ENCODE peak calls at places on chromosome 17, in four cellular contexts. One of them, this sample, is unnamed.

GRCh38 chr17:47072881-47073280 is 93.8 kb upstream of the RPRML start:
- DNase-seq in mesenchymal stem cell: peak; percentile 3
- DNase-seq in neuronal stem cell: no peak
- DNase-seq in H9: no peak
- DNase-seq in this sample: peak; percentile 33

GRCh38 chr17:33242725-33243124 is 50.4 kb downstream of the ASIC2 start:
- DNase-seq in neuronal stem cell: no peak
- DNase-seq in mesenchymal stem cell: no peak
- DNase-seq in H9: no peak
- DNase-seq in this sample: no peak

GRCh38 chr17:9696279-9697044 is 51.1 kb downstream of the USP43 start:
- DNase-seq in mesenchymal stem cell: no peak
- DNase-seq in H9: peak; percentile 50
- DNase-seq in neuronal stem cell: no peak
- DNase-seq in this sample: no peak

GRCh38 chr17:386145-386876 is 33.7 kb upstream of the RPH3AL start:
- DNase-seq in neuronal stem cell: peak; percentile 77
- DNase-seq in H9: peak; percentile 86
- DNase-seq in mesenchymal stem cell: peak; percentile 46
- DNase-seq in this sample: no peak

GRCh38 chr17:8484465-8484864 is 48.8 kb downstream of the NDEL1 start:
- DNase-seq in mesenchymal stem cell: no peak
- DNase-seq in neuronal stem cell: no peak
- DNase-seq in H9: no peak
- DNase-seq in this sample: no peak

GRCh38 chr17:31918701-31919128 is 17.2 kb upstream of the UTP6 start:
- DNase-seq in mesenchymal stem cell: no peak
- DNase-seq in H9: no peak
- DNase-seq in neuronal stem cell: no peak
- DNase-seq in this sample: peak; percentile 28

GRCh38 chr17:18187226-18187625 is 3.6 kb downstream of the ALKBH5 start:
- DNase-seq in H9: no peak
- DNase-seq in neuronal stem cell: no peak
- DNase-seq in mesenchymal stem cell: no peak
- DNase-seq in this sample: no peak

GRCh38 chr17:32483451-32484019 is 3.3 kb upstream of the CDK5R1 start:
- DNase-seq in neuronal stem cell: peak; percentile 62
- DNase-seq in H9: peak; percentile 92
- DNase-seq in mesenchymal stem cell: peak; percentile 74
- DNase-seq in this sample: peak; percentile 61

GRCh38 chr17:28279411-28279810 is 39.6 kb upstream of the TMEM97 start:
- DNase-seq in H9: no peak
- DNase-seq in neuronal stem cell: no peak
- DNase-seq in mesenchymal stem cell: peak; percentile 11
- DNase-seq in this sample: peak; percentile 26

GRCh38 chr17:38706625-38707298 is 1.7 kb downstream of the MLLT6 start:
- DNase-seq in mesenchymal stem cell: peak; percentile 27
- DNase-seq in H9: no peak
- DNase-seq in neuronal stem cell: no peak
- DNase-seq in this sample: no peak

GRCh38 chr17:40518401-40519088 is 17.1 kb upstream of the TNS4 start:
- DNase-seq in neuronal stem cell: no peak
- DNase-seq in mesenchymal stem cell: no peak
- DNase-seq in H9: peak; percentile 73
- DNase-seq in this sample: no peak

GRCh38 chr17:34269969-34270368 is at the start of gene CCL7:
- DNase-seq in neuronal stem cell: no peak
- DNase-seq in mesenchymal stem cell: peak; percentile 60
- DNase-seq in H9: no peak
- DNase-seq in this sample: peak; percentile 36

GRCh38 chr17:30788918-30789317 is 35.6 kb downstream of the CRLF3 start:
- DNase-seq in neuronal stem cell: no peak
- DNase-seq in H9: no peak
- DNase-seq in mesenchymal stem cell: no peak
- DNase-seq in this sample: peak; percentile 41

GRCh38 chr17:43665038-43665386 is 3.3 kb upstream of the MEOX1 start:
- DNase-seq in neuronal stem cell: no peak
- DNase-seq in mesenchymal stem cell: no peak
- DNase-seq in H9: no peak
- DNase-seq in this sample: no peak

GRCh38 chr17:43169561-43170139 is 1.4 kb upstream of the NBR1 start:
- DNase-seq in mesenchymal stem cell: peak; percentile 82
- DNase-seq in H9: peak; percentile 54
- DNase-seq in neuronal stem cell: peak; percentile 20
- DNase-seq in this sample: peak; percentile 26

GRCh38 chr17:43779145-43780125 is 658 bp upstream of the DUSP3 start:
- DNase-seq in mesenchymal stem cell: peak; percentile 62
- DNase-seq in neuronal stem cell: peak; percentile 48
- DNase-seq in H9: peak; percentile 66
- DNase-seq in this sample: peak; percentile 25

GRCh38 chr17:43542854-43543253 is 3.3 kb downstream of the ETV4 start:
- DNase-seq in H9: no peak
- DNase-seq in neuronal stem cell: no peak
- DNase-seq in mesenchymal stem cell: no peak
- DNase-seq in this sample: no peak

GRCh38 chr17:58245428-58246103 is 7.2 kb downstream of the LPO start:
- DNase-seq in H9: no peak
- DNase-seq in neuronal stem cell: no peak
- DNase-seq in mesenchymal stem cell: no peak
- DNase-seq in this sample: peak; percentile 11

GRCh38 chr17:17179371-17179827 is 26.7 kb downstream of the PLD6 start:
- DNase-seq in mesenchymal stem cell: no peak
- DNase-seq in H9: no peak
- DNase-seq in neuronal stem cell: no peak
- DNase-seq in this sample: peak; percentile 31

GRCh38 chr17:61426482-61427304 is 25.5 kb upstream of the TBX4 start:
- DNase-seq in mesenchymal stem cell: no peak
- DNase-seq in neuronal stem cell: no peak
- DNase-seq in H9: no peak
- DNase-seq in this sample: peak; percentile 79

GRCh38 chr17:82267575-82268379 is 5.7 kb downstream of the CSNK1D start:
- DNase-seq in neuronal stem cell: no peak
- DNase-seq in mesenchymal stem cell: peak; percentile 98
- DNase-seq in H9: no peak
- DNase-seq in this sample: peak; percentile 96

GRCh38 chr17:79842656-79843474 is 3.6 kb upstream of the CBX4 start:
- DNase-seq in mesenchymal stem cell: peak; percentile 59
- DNase-seq in neuronal stem cell: no peak
- DNase-seq in H9: no peak
- DNase-seq in this sample: no peak

GRCh38 chr17:79982986-79983385 is 52.7 kb downstream of the TBC1D16 start:
- DNase-seq in neuronal stem cell: no peak
- DNase-seq in mesenchymal stem cell: no peak
- DNase-seq in H9: peak; percentile 25
- DNase-seq in this sample: no peak

GRCh38 chr17:31517524-31517923 is 126.0 kb downstream of the RAB11FIP4 start:
- DNase-seq in mesenchymal stem cell: no peak
- DNase-seq in H9: peak; percentile 82
- DNase-seq in neuronal stem cell: no peak
- DNase-seq in this sample: no peak

GRCh38 chr17:74449773-74450172 is 16.7 kb upstream of the CD300A start:
- DNase-seq in neuronal stem cell: no peak
- DNase-seq in H9: no peak
- DNase-seq in mesenchymal stem cell: no peak
- DNase-seq in this sample: no peak
- H2BK5ac ChIP-seq in neuronal stem cell: no peak overlapping the region
- H2BK5ac ChIP-seq in H9: no peak overlapping the region
- H2BK5ac ChIP-seq in mesenchymal stem cell: no peak overlapping the region
- H2BK5ac ChIP-seq in this sample: no peak overlapping the region

GRCh38 chr17:76968707-76969597 is 100.7 kb downstream of the MGAT5B start:
- DNase-seq in H9: peak; percentile 100
- DNase-seq in mesenchymal stem cell: peak; percentile 10
- DNase-seq in neuronal stem cell: peak; percentile 90
- DNase-seq in this sample: no peak
- H2BK5ac ChIP-seq in H9: no peak overlapping the region
- H2BK5ac ChIP-seq in mesenchymal stem cell: no peak overlapping the region
- H2BK5ac ChIP-seq in neuronal stem cell: peak overlapping the region; percentile 72
- H2BK5ac ChIP-seq in this sample: no peak overlapping the region

GRCh38 chr17:41968676-41969075 is 2.1 kb downstream of the CNP start:
- DNase-seq in H9: no peak
- DNase-seq in neuronal stem cell: no peak
- DNase-seq in mesenchymal stem cell: no peak
- DNase-seq in this sample: no peak

GRCh38 chr17:41967921-41968578 is 1.5 kb downstream of the CNP start:
- DNase-seq in neuronal stem cell: no peak
- DNase-seq in H9: no peak
- DNase-seq in mesenchymal stem cell: no peak
- DNase-seq in this sample: no peak

GRCh38 chr17:41967141-41967920 is 736 bp downstream of the CNP start:
- DNase-seq in H9: no peak
- DNase-seq in mesenchymal stem cell: no peak
- DNase-seq in neuronal stem cell: no peak
- DNase-seq in this sample: no peak

GRCh38 chr17:41965694-41966375 is 760 bp upstream of the CNP start:
- DNase-seq in neuronal stem cell: peak; percentile 50
- DNase-seq in H9: peak; percentile 97
- DNase-seq in mesenchymal stem cell: peak; percentile 68
- DNase-seq in this sample: peak; percentile 38

GRCh38 chr17:41966453-41967140 is at the start of gene CNP:
- DNase-seq in mesenchymal stem cell: peak; percentile 92
- DNase-seq in H9: peak; percentile 88
- DNase-seq in neuronal stem cell: peak; percentile 84
- DNase-seq in this sample: peak; percentile 87
- H2BK5ac ChIP-seq in mesenchymal stem cell: peak within 1 kb of the TSS; percentile 78
- H2BK5ac ChIP-seq in H9: no peak within 1 kb of the TSS
- H2BK5ac ChIP-seq in neuronal stem cell: peak within 1 kb of the TSS; percentile 71
- H2BK5ac ChIP-seq in this sample: peak within 1 kb of the TSS; percentile 71

GRCh38 chr17:41532947-41533570 is 5.0 kb upstream of the KRT19 start:
- DNase-seq in mesenchymal stem cell: no peak
- DNase-seq in neuronal stem cell: no peak
- DNase-seq in H9: no peak
- DNase-seq in this sample: no peak

GRCh38 chr17:41529491-41529915 is 1.4 kb upstream of the KRT19 start:
- DNase-seq in H9: no peak
- DNase-seq in neuronal stem cell: no peak
- DNase-seq in mesenchymal stem cell: no peak
- DNase-seq in this sample: no peak

GRCh38 chr17:41528959-41529353 is 848 bp upstream of the KRT19 start:
- DNase-seq in neuronal stem cell: no peak
- DNase-seq in H9: no peak
- DNase-seq in mesenchymal stem cell: no peak
- DNase-seq in this sample: no peak

GRCh38 chr17:41531993-41532392 is 3.9 kb upstream of the KRT19 start:
- DNase-seq in H9: no peak
- DNase-seq in mesenchymal stem cell: no peak
- DNase-seq in neuronal stem cell: no peak
- DNase-seq in this sample: no peak

DNA sequence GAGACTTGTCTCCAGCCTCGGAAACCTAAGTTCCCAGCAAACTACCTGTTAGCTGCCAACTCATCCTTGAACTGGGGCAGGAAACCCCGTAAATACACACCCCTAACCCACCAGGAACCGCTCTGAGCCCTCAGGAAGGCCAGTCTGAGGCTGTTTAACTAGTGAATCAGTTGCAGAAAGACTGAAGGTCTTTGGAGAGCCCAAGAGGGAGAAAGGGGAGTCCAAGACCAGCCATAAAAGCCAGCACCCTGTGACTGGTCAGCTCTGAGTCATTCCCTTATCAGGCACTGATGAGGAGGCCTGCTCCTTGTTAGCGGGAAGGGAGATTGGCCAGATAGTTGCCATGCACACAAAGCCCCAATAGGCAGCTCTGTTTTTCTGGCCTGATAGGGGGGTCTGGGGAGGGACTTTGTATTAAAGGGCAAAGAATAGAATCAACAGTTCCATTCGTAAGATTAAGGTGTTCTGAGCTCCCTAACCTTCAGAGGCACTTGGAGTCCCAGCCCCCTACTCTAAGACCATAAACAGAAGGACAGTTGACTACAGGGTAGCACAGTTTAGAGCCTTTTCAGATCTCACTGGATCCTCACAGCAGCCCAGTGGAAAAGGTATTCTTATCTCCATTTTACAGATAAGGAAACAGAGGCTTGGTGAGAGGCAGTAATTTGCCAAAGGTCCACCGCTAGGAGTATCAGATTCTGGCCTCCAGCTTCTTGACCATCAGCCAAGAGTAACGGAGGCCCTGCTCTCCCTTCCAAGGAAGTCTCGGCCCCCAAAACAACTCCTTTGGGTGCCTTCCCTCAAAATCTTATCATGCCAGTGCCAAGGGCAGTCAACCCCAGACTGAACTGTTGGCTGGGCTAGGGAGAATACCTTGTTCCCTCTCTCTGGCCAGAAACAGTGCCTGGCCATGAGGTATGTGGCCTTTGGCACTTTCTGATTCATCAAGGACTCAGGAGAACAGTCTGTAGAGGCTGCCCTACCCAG is 2.2 kb upstream of the KRT19 start:
- DNase-seq in neuronal stem cell: no peak
- DNase-seq in H9: no peak
- DNase-seq in mesenchymal stem cell: peak; percentile 96
- DNase-seq in this sample: peak; percentile 93
- H2BK5ac ChIP-seq in neuronal stem cell: peak overlapping the region; percentile 55
- H2BK5ac ChIP-seq in H9: no peak overlapping the region
- H2BK5ac ChIP-seq in mesenchymal stem cell: no peak overlapping the region
- H2BK5ac ChIP-seq in this sample: peak overlapping the region; percentile 34

GRCh38 chr17:67608691-67609090 is 109.0 kb upstream of the NOL11 start:
- DNase-seq in neuronal stem cell: no peak
- DNase-seq in H9: no peak
- DNase-seq in mesenchymal stem cell: peak; percentile 30
- DNase-seq in this sample: peak; percentile 91
- H2BK5ac ChIP-seq in neuronal stem cell: no peak overlapping the region
- H2BK5ac ChIP-seq in H9: no peak overlapping the region
- H2BK5ac ChIP-seq in mesenchymal stem cell: no peak overlapping the region
- H2BK5ac ChIP-seq in this sample: no peak overlapping the region

DNA sequence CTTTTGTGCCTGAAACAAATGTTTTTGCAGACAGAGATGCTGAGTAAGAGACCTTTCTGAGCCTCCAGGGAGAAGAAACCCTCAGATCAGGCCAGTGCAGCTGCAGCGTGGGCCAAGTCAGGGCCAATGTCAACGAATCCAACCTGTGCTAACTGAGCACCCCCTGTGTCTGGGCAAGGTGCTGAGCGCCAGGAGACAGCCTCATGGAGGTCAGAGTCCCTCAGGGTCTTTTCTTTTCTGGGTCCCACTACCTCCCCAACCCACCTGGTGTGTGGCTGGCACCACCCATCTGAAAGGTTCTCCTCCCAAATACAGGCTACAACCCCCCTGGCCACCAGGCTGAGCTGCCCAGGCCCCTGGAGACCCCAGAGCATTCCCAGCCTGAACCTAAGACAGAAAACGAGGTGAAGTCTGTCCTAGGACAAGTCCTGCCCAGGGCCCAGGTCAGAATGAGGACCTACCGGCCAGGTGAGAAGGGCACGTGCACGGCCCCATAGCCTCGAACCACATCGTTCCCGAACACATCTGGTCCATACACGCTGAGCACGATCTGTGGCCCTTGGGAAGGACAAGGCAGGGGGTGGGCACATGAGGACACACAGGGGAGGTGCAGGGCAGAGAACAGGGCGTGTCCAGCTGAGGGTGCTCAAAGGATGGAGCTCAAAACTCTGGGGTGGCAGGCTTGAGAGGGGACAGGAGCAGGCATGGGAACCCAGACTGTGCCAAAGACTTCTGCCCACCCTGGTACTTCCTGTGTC is 15.0 kb downstream of the B9D1 start:
- DNase-seq in H9: peak; percentile 28
- DNase-seq in neuronal stem cell: no peak
- DNase-seq in mesenchymal stem cell: no peak
- DNase-seq in this sample: no peak
- H2BK5ac ChIP-seq in H9: no peak overlapping the region
- H2BK5ac ChIP-seq in neuronal stem cell: peak overlapping the region; percentile 24
- H2BK5ac ChIP-seq in mesenchymal stem cell: no peak overlapping the region
- H2BK5ac ChIP-seq in this sample: peak overlapping the region; percentile 59

This sample was measured in IMR-90.